ENCODE peak calls at places on chromosomes 3 and 15, in five cellular contexts. One of them, this sample, is unnamed. For H3K4me1, the result is how much of the 10 kb centered on the place peaks cover.

GRCh38 chr15:61749169-61749568 is 311.1 kb downstream of the VPS13C start:
- DNase-seq in breast epithelium: peak
- DNase-seq in ovary: no peak
- DNase-seq in Peyer's patch: no peak
- DNase-seq in heart right ventricle: no peak
- DNase-seq in this sample: no peak

GRCh38 chr15:91891788-91892187 is 38.3 kb downstream of the SLCO3A1 start:
- DNase-seq in heart right ventricle: peak
- DNase-seq in ovary: no peak
- DNase-seq in breast epithelium: no peak
- DNase-seq in Peyer's patch: no peak
- DNase-seq in this sample: no peak

GRCh38 chr15:60009124-60009523 is 5.0 kb downstream of the FOXB1 start:
- DNase-seq in Peyer's patch: no peak
- DNase-seq in heart right ventricle: no peak
- DNase-seq in ovary: no peak
- DNase-seq in breast epithelium: no peak
- DNase-seq in this sample: no peak

GRCh38 chr3:124313621-124314020 is 321.7 kb upstream of the ROPN1 start:
- DNase-seq in breast epithelium: no peak
- DNase-seq in Peyer's patch: no peak
- DNase-seq in ovary: no peak
- DNase-seq in heart right ventricle: no peak
- DNase-seq in this sample: no peak

GRCh38 chr15:64092075-64092820 is 1.4 kb downstream of the CIAO2A start:
- DNase-seq in Peyer's patch: no peak
- DNase-seq in ovary: no peak
- DNase-seq in heart right ventricle: no peak
- DNase-seq in breast epithelium: no peak
- DNase-seq in this sample: no peak

GRCh38 chr3:61945657-61946056 is 384.3 kb downstream of the PTPRG start:
- DNase-seq in heart right ventricle: no peak
- DNase-seq in Peyer's patch: no peak
- DNase-seq in ovary: no peak
- DNase-seq in breast epithelium: no peak
- DNase-seq in this sample: no peak

GRCh38 chr3:115760722-115761121 is 137.4 kb downstream of the GAP43 start:
- DNase-seq in breast epithelium: no peak
- DNase-seq in ovary: no peak
- DNase-seq in Peyer's patch: no peak
- DNase-seq in heart right ventricle: no peak
- DNase-seq in this sample: no peak

GRCh38 chr3:160226740-160227048 is 1.5 kb downstream of the C3orf80 start:
- DNase-seq in ovary: no peak
- DNase-seq in Peyer's patch: no peak
- DNase-seq in heart right ventricle: no peak
- DNase-seq in breast epithelium: no peak
- DNase-seq in this sample: no peak

GRCh38 chr3:197354195-197355059 is 56.0 kb upstream of the DLG1 start:
- DNase-seq in Peyer's patch: no peak
- DNase-seq in ovary: peak
- DNase-seq in breast epithelium: no peak
- DNase-seq in heart right ventricle: peak
- DNase-seq in this sample: no peak

GRCh38 chr3:115834068-115834467 is 210.8 kb downstream of the GAP43 start:
- DNase-seq in heart right ventricle: no peak
- DNase-seq in Peyer's patch: no peak
- DNase-seq in breast epithelium: no peak
- DNase-seq in ovary: no peak
- DNase-seq in this sample: no peak

GRCh38 chr15:31392761-31393401 is 66.2 kb downstream of the KLF13 start:
- DNase-seq in breast epithelium: no peak
- DNase-seq in ovary: no peak
- DNase-seq in Peyer's patch: no peak
- DNase-seq in heart right ventricle: no peak
- DNase-seq in this sample: peak

GRCh38 chr15:31474059-31474868 is 147.6 kb downstream of the KLF13 start:
- DNase-seq in heart right ventricle: no peak
- DNase-seq in Peyer's patch: peak
- DNase-seq in breast epithelium: no peak
- DNase-seq in ovary: no peak
- DNase-seq in this sample: no peak

GRCh38 chr3:196519738-196520122 is 4.6 kb upstream of the SMCO1 start:
- DNase-seq in Peyer's patch: no peak
- DNase-seq in ovary: no peak
- DNase-seq in breast epithelium: no peak
- DNase-seq in heart right ventricle: no peak
- DNase-seq in this sample: no peak

GRCh38 chr3:177329854-177330253 is 132.6 kb upstream of the TBL1XR1 start:
- DNase-seq in ovary: no peak
- DNase-seq in Peyer's patch: no peak
- DNase-seq in breast epithelium: peak
- DNase-seq in heart right ventricle: no peak
- DNase-seq in this sample: no peak

GRCh38 chr15:24848050-24848449 is 106.7 kb upstream of the SNRPN start:
- DNase-seq in ovary: peak
- DNase-seq in breast epithelium: no peak
- DNase-seq in heart right ventricle: peak
- DNase-seq in Peyer's patch: no peak
- DNase-seq in this sample: peak

GRCh38 chr3:186083746-186084145 is 25.1 kb downstream of the ETV5 start:
- DNase-seq in breast epithelium: no peak
- DNase-seq in heart right ventricle: no peak
- DNase-seq in ovary: no peak
- DNase-seq in Peyer's patch: no peak
- DNase-seq in this sample: no peak

GRCh38 chr3:83902842-83903241 is 1055.9 kb upstream of the CADM2 start:
- DNase-seq in Peyer's patch: no peak
- DNase-seq in breast epithelium: no peak
- DNase-seq in ovary: no peak
- DNase-seq in heart right ventricle: no peak
- DNase-seq in this sample: no peak

GRCh38 chr3:152556731-152557254 is 278.1 kb upstream of the P2RY1 start:
- DNase-seq in ovary: peak
- DNase-seq in heart right ventricle: peak
- DNase-seq in breast epithelium: no peak
- DNase-seq in Peyer's patch: no peak
- DNase-seq in this sample: no peak

GRCh38 chr3:174337227-174337626 is 521.9 kb upstream of the NAALADL2 start:
- DNase-seq in breast epithelium: no peak
- DNase-seq in Peyer's patch: no peak
- DNase-seq in heart right ventricle: no peak
- DNase-seq in ovary: no peak
- DNase-seq in this sample: no peak

GRCh38 chr3:52277972-52278509 is 408 bp downstream of the WDR82 start:
- DNase-seq in ovary: no peak
- DNase-seq in breast epithelium: peak
- DNase-seq in Peyer's patch: peak
- DNase-seq in heart right ventricle: no peak
- DNase-seq in this sample: no peak

GRCh38 chr3:138396752-138397410 is 37.5 kb upstream of the ESYT3 start:
- DNase-seq in heart right ventricle: no peak
- DNase-seq in breast epithelium: no peak
- DNase-seq in ovary: no peak
- DNase-seq in Peyer's patch: no peak
- DNase-seq in this sample: no peak

GRCh38 chr3:138390582-138390932 is 42.2 kb downstream of the MRAS start:
- DNase-seq in heart right ventricle: no peak
- DNase-seq in ovary: no peak
- DNase-seq in Peyer's patch: no peak
- DNase-seq in breast epithelium: no peak
- DNase-seq in this sample: no peak

GRCh38 chr3:138395865-138396751 is 38.3 kb upstream of the ESYT3 start:
- DNase-seq in ovary: peak
- DNase-seq in Peyer's patch: no peak
- DNase-seq in heart right ventricle: peak
- DNase-seq in breast epithelium: no peak
- DNase-seq in this sample: no peak

GRCh38 chr3:138397983-138398382 is 36.4 kb upstream of the ESYT3 start:
- DNase-seq in heart right ventricle: no peak
- DNase-seq in Peyer's patch: no peak
- DNase-seq in breast epithelium: no peak
- DNase-seq in ovary: no peak
- DNase-seq in this sample: no peak

GRCh38 chr3:138394156-138394555 is 40.3 kb upstream of the ESYT3 start:
- DNase-seq in breast epithelium: no peak
- DNase-seq in heart right ventricle: no peak
- DNase-seq in Peyer's patch: no peak
- DNase-seq in ovary: no peak
- DNase-seq in this sample: no peak
- H3K4me1 ChIP-seq in breast epithelium: under half
- H3K4me1 ChIP-seq in heart right ventricle: half or more
- H3K4me1 ChIP-seq in Peyer's patch: under half
- H3K4me1 ChIP-seq in ovary: under half
- H3K4me1 ChIP-seq in this sample: under half

GRCh38 chr15:65811835-65812234 is 19.7 kb upstream of the DENND4A start:
- DNase-seq in breast epithelium: no peak
- DNase-seq in heart right ventricle: no peak
- DNase-seq in ovary: no peak
- DNase-seq in Peyer's patch: no peak
- DNase-seq in this sample: no peak
- TF ChIP-seq CTCF in breast epithelium: no peak
- TF ChIP-seq CTCF in heart right ventricle: no peak
- TF ChIP-seq CTCF in ovary: no peak
- TF ChIP-seq CTCF in Peyer's patch: no peak
- TF ChIP-seq CTCF in this sample: no peak

GRCh38 chr15:84915011-84915958 is 30.8 kb downstream of the SLC28A1 start:
- DNase-seq in heart right ventricle: peak
- DNase-seq in ovary: peak
- DNase-seq in Peyer's patch: no peak
- DNase-seq in breast epithelium: peak
- DNase-seq in this sample: peak
- H3K27ac ChIP-seq in heart right ventricle: peak
- H3K27ac ChIP-seq in ovary: peak
- H3K27ac ChIP-seq in Peyer's patch: peak
- H3K27ac ChIP-seq in breast epithelium: peak
- H3K27ac ChIP-seq in this sample: peak

GRCh38 chr3:43319794-43320193 is 33.5 kb downstream of the SNRK start:
- DNase-seq in Peyer's patch: no peak
- DNase-seq in ovary: no peak
- DNase-seq in heart right ventricle: no peak
- DNase-seq in breast epithelium: no peak
- DNase-seq in this sample: no peak

GRCh38 chr3:43316783-43317460 is 30.6 kb downstream of the SNRK start:
- DNase-seq in heart right ventricle: no peak
- DNase-seq in Peyer's patch: no peak
- DNase-seq in breast epithelium: no peak
- DNase-seq in ovary: no peak
- DNase-seq in this sample: no peak

GRCh38 chr3:43320288-43320687 is 33.9 kb downstream of the SNRK start:
- DNase-seq in ovary: no peak
- DNase-seq in heart right ventricle: no peak
- DNase-seq in Peyer's patch: no peak
- DNase-seq in breast epithelium: no peak
- DNase-seq in this sample: no peak

GRCh38 chr3:43319364-43319763 is 33.0 kb downstream of the SNRK start:
- DNase-seq in ovary: no peak
- DNase-seq in breast epithelium: no peak
- DNase-seq in Peyer's patch: no peak
- DNase-seq in heart right ventricle: peak
- DNase-seq in this sample: no peak

DNA sequence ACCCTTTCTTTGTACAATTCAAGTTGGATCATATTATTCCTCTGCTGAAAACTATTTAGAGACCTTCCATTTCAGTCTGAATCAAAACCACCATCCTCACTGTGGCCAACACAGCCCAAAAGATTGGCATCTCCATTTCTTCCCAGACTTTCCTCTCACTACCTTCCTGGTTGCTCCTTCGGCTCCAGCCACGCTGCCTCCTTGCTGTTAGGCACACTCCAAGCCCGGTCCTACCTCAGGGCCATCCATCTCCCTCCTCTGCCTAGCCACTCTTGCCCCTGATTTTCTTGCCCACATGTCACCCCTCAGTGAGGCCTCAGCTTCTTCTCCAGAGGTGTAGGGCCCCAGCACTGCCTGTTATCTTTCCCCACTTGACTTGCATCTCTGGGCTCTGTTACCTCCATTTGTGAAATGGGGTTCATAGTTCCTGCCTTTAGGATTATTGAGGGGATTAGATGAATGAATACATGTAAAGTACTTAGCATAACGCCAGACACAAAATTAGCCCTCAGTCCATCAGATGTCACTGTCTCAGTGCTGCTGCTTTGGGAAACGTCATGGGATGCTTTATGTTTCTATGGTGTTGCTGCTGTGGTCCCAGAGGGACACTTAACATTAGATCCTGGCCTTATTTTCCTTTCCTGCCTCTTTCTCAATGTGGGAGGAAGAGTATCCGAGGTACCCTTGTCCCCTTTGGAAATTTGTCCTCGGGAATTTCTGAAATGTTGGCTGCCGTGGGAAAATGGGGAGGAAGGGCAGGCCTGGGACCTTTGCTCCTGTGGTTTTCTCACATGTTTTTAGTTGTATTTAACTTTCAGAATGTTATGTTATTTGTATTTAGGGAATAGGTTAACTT is 31.3 kb downstream of the SNRK start:
- DNase-seq in heart right ventricle: peak
- DNase-seq in Peyer's patch: no peak
- DNase-seq in ovary: no peak
- DNase-seq in breast epithelium: no peak
- DNase-seq in this sample: no peak
- H3K4me1 ChIP-seq in heart right ventricle: half or more
- H3K4me1 ChIP-seq in Peyer's patch: under half
- H3K4me1 ChIP-seq in ovary: under half
- H3K4me1 ChIP-seq in breast epithelium: under half
- H3K4me1 ChIP-seq in this sample: under half